ENCODE peak calls at places on chromosomes 2 and 18, in six cellular contexts. I is GM12878; T is non-pigmented ciliary epithelial cell; W is activated gamma-delta T cell treated with Interleukin-2 at 50 U/mL for 16 hours; K is activated CD4-positive, alpha-beta T cell treated with anti-CD3 and anti-CD28 coated beads, Interleukin-2, amount 50 U/mL, for 1 hour; E is Daoy. A is an unnamed sample.

GRCh38 chr2:197183355-197183754 is 127.2 kb downstream of the ANKRD44 start:
- DNase-seq in I (no peak), T (no peak), W (no peak), K (no peak), E (peak; percentile 13), A (no peak)

GRCh38 chr2:186949716-186950256 is 100.8 kb upstream of the ZSWIM2 start:
- DNase-seq in I (no peak), T (no peak), W (no peak), K (no peak), E (no peak), A (no peak)

GRCh38 chr2:16633632-16634430 is 31.8 kb downstream of the CYRIA start:
- DNase-seq in I (no peak), T (no peak), W (no peak), K (no peak), E (peak; percentile 75), A (no peak)

GRCh38 chr2:180644709-180645108 is 335.7 kb upstream of the UBE2E3 start:
- DNase-seq in I (no peak), T (peak; percentile 49), W (no peak), K (no peak), E (peak; percentile 75), A (no peak)

GRCh38 chr18:9643549-9643948 is 29.2 kb upstream of the PPP4R1 start:
- DNase-seq in I (no peak), T (peak; percentile 93), W (no peak), K (no peak), E (peak; percentile 86), A (no peak)

GRCh38 chr2:1898461-1899395 is 154.4 kb upstream of the PXDN start:
- DNase-seq in I (no peak), T (no peak), W (no peak), K (no peak), E (no peak), A (no peak)

GRCh38 chr2:230913812-230914211 is 11.2 kb downstream of the GPR55 start:
- DNase-seq in I (no peak), T (no peak), W (no peak), K (no peak), E (no peak), A (no peak)

GRCh38 chr18:74425161-74425560 is 31.9 kb downstream of the DIPK1C start:
- DNase-seq in I (no peak), T (no peak), W (no peak), K (no peak), E (no peak), A (no peak)

GRCh38 chr2:168849610-168850009 is 40.6 kb downstream of the SPC25 start:
- DNase-seq in I (no peak), T (no peak), W (no peak), K (no peak), E (peak; percentile 24), A (peak; percentile 19)

GRCh38 chr2:66171530-66171929 is 263.4 kb upstream of the MEIS1 start:
- DNase-seq in I (no peak), T (no peak), W (no peak), K (no peak), E (no peak), A (no peak)

GRCh38 chr2:154700142-154700541 is 1.6 kb downstream of the KCNJ3 start:
- DNase-seq in I (no peak), T (no peak), W (no peak), K (no peak), E (no peak), A (no peak)

GRCh38 chr2:10720306-10720705 is 1.1 kb upstream of the ATP6V1C2 start:
- DNase-seq in I (no peak), T (no peak), W (no peak), K (no peak), E (no peak), A (no peak)

GRCh38 chr18:35123811-35124210 is 82.6 kb downstream of the MAPRE2 start:
- DNase-seq in I (no peak), T (no peak), W (no peak), K (no peak), E (no peak), A (no peak)

GRCh38 chr2:31428001-31428418 is 13.5 kb upstream of the XDH start:
- DNase-seq in I (no peak), T (no peak), W (no peak), K (no peak), E (peak; percentile 40), A (no peak)

GRCh38 chr2:176325732-176326131 is 56.5 kb downstream of the MTX2 start:
- DNase-seq in I (no peak), T (no peak), W (no peak), K (no peak), E (no peak), A (no peak)

GRCh38 chr18:12376034-12376717 is 851 bp downstream of the AFG3L2 start:
- DNase-seq in I (no peak), T (no peak), W (no peak), K (no peak), E (no peak), A (no peak)

GRCh38 chr2:86518498-86518897 is 44.7 kb downstream of the CHMP3 start:
- DNase-seq in I (no peak), T (no peak), W (peak; percentile 16), K (peak; percentile 32), E (no peak), A (peak; percentile 50)

GRCh38 chr2:85959826-85960225 is 71.0 kb upstream of the ST3GAL5 start:
- DNase-seq in I (no peak), T (no peak), W (no peak), K (no peak), E (no peak), A (no peak)

GRCh38 chr2:239727182-239727775 is 297.9 kb downstream of the NDUFA10 start:
- DNase-seq in I (no peak), T (no peak), W (no peak), K (no peak), E (no peak), A (no peak)

GRCh38 chr2:59561281-59561680 is 992.2 kb downstream of the BCL11A start:
- DNase-seq in I (no peak), T (no peak), W (no peak), K (no peak), E (no peak), A (no peak)

GRCh38 chr18:9184998-9185613 is 48.5 kb downstream of the ANKRD12 start:
- DNase-seq in I (no peak), T (no peak), W (no peak), K (no peak), E (no peak), A (no peak)

GRCh38 chr2:150878347-150878746 is 383.3 kb downstream of the RBM43 start:
- DNase-seq in I (no peak), T (no peak), W (no peak), K (no peak), E (peak; percentile 37), A (no peak)

GRCh38 chr2:205743137-205743536 is 60.8 kb downstream of the NRP2 start:
- DNase-seq in I (no peak), T (no peak), W (no peak), K (no peak), E (no peak), A (no peak)

GRCh38 chr2:59888706-59889105 is 664.7 kb downstream of the BCL11A start:
- DNase-seq in I (no peak), T (no peak), W (no peak), K (no peak), E (no peak), A (no peak)

GRCh38 chr2:11201969-11202368 is 46.7 kb downstream of the SLC66A3 start:
- DNase-seq in I (no peak), T (no peak), W (no peak), K (no peak), E (no peak), A (no peak)

GRCh38 chr2:108923019-108923700 is 65.9 kb downstream of the EDAR start:
- DNase-seq in I (no peak), T (no peak), W (no peak), K (no peak), E (no peak), A (no peak)

GRCh38 chr2:86203614-86204013 is 4.4 kb downstream of the MRPL35 start:
- DNase-seq in I (no peak), T (no peak), W (no peak), K (no peak), E (no peak), A (no peak)

GRCh38 chr2:219215871-219216536 is 2.8 kb downstream of the ABCB6 start:
- DNase-seq in I (no peak), T (no peak), W (no peak), K (no peak), E (no peak), A (no peak)

GRCh38 chr2:43945439-43945838 is 50.4 kb downstream of the LRPPRC start:
- DNase-seq in I (no peak), T (no peak), W (no peak), K (no peak), E (no peak), A (no peak)

GRCh38 chr2:112829247-112829646 is 7.3 kb downstream of the IL1B start:
- DNase-seq in I (no peak), T (no peak), W (no peak), K (no peak), E (no peak), A (no peak)

GRCh38 chr18:76209597-76209996 is 285.4 kb downstream of the ZNF516 start:
- DNase-seq in I (no peak), T (no peak), W (no peak), K (no peak), E (peak; percentile 74), A (no peak)